ENCODE peak calls at places on chromosomes 4 and X, in nine cellular contexts. D is tibial nerve; X is CD8-positive, alpha-beta T cell; Y is uterus; J is H9; S is PC-3; Z is BE2C; Q is SK-N-SH; H is HepG2. U is an unnamed sample.
A peak's percentile ranks its signal among the peaks of the same experiment; 100 is the strongest.

GRCh38 chrX:23705235-23705634 is 37.8 kb downstream of the ACOT9 start:
- DNase-seq in S (no peak), Y (no peak), J (no peak), D (no peak), Z (no peak), Q (no peak), X (no peak), H (no peak), U (no peak)

GRCh38 chr4:78645853-78646757 is 94.5 kb downstream of the ANXA3 start:
- DNase-seq in X (no peak), D (peak; percentile 82), J (no peak), H (peak; percentile 36), S (peak; percentile 91), Y (peak; percentile 85), Q (no peak), Z (no peak), U (no peak)

GRCh38 chr4:41132055-41132683 is 82.2 kb downstream of the APBB2 start:
- DNase-seq in Z (no peak), S (no peak), D (no peak), X (no peak), Y (no peak), J (no peak), Q (no peak), H (peak; percentile 94), U (no peak)

GRCh38 chr4:85717847-85718246 is 242.9 kb downstream of the ARHGAP24 start:
- DNase-seq in J (no peak), Q (no peak), D (no peak), H (no peak), Z (no peak), X (no peak), Y (no peak), S (no peak), U (no peak)

GRCh38 chrX:15564981-15565579 is 35.7 kb downstream of the ACE2 start:
- DNase-seq in X (no peak), S (peak; percentile 87), D (peak; percentile 38), Y (peak; percentile 43), Q (peak; percentile 27), Z (peak; percentile 50), H (peak; percentile 20), J (peak; percentile 72), U (peak; percentile 81)

GRCh38 chr4:165324203-165324917 is 3.1 kb upstream of the MSMO1 start:
- DNase-seq in Y (no peak), H (no peak), J (no peak), X (no peak), Q (no peak), S (no peak), D (no peak), Z (no peak), U (no peak)

GRCh38 chr4:176404591-176404990 is 84.8 kb downstream of the SPCS3 start:
- DNase-seq in H (no peak), Q (no peak), J (no peak), X (no peak), S (peak; percentile 64), Z (no peak), D (no peak), Y (no peak), U (no peak)

GRCh38 chr4:92461732-92462131 is 158.0 kb downstream of the GRID2 start:
- DNase-seq in D (no peak), Y (no peak), Q (no peak), Z (no peak), J (no peak), H (no peak), X (no peak), S (no peak), U (no peak)

GRCh38 chrX:49029876-49030275 is 13.3 kb downstream of the TFE3 start:
- DNase-seq in S (peak; percentile 35), J (peak; percentile 88), Z (no peak), X (no peak), H (no peak), Q (no peak), Y (no peak), D (no peak), U (no peak)

GRCh38 chrX:131861088-131861787 is 161.9 kb upstream of the STK26 start:
- DNase-seq in Y (no peak), S (no peak), H (no peak), Z (no peak), D (no peak), J (no peak), Q (no peak), X (no peak), U (no peak)

GRCh38 chrX:2894885-2895292 is 34.2 kb downstream of the ARSD start:
- DNase-seq in H (peak; percentile 37), S (peak; percentile 7), Q (peak; percentile 72), J (no peak), X (no peak), Z (peak; percentile 74), Y (peak; percentile 74), D (no peak), U (peak; percentile 55)

GRCh38 chr4:16532240-16532990 is 306.1 kb upstream of the TAPT1 start:
- DNase-seq in Y (peak; percentile 65), D (peak; percentile 57), Z (no peak), S (peak; percentile 47), H (no peak), Q (no peak), J (no peak), X (no peak), U (no peak)

GRCh38 chr4:118738090-118738489 is 52.9 kb downstream of the METTL14 start:
- DNase-seq in J (no peak), Y (no peak), Q (no peak), X (no peak), S (no peak), Z (no peak), H (no peak), D (no peak), U (no peak)

GRCh38 chr4:183478123-183478522 is 26.7 kb upstream of the ING2 start:
- DNase-seq in Q (no peak), D (no peak), X (no peak), H (no peak), Z (no peak), Y (no peak), J (no peak), S (no peak), U (no peak)

GRCh38 chr4:48906283-48907173 is at the start of gene OCIAD2:
- DNase-seq in X (peak; percentile 70), H (no peak), D (no peak), Q (peak; percentile 89), S (peak; percentile 66), Y (peak; percentile 49), J (peak; percentile 92), Z (peak; percentile 66), U (peak; percentile 52)

GRCh38 chr4:48904101-48904500 is 2.5 kb downstream of the OCIAD2 start:
- DNase-seq in Y (no peak), D (no peak), H (no peak), Q (no peak), J (no peak), X (no peak), S (no peak), Z (no peak), U (no peak)

GRCh38 chr4:48907706-48908477 is 1.3 kb upstream of the OCIAD2 start:
- DNase-seq in J (no peak), X (no peak), D (no peak), S (peak; percentile 35), H (no peak), Z (no peak), Q (no peak), Y (no peak), U (no peak)

GRCh38 chr4:48904541-48905142 is 1.9 kb downstream of the OCIAD2 start:
- DNase-seq in Q (no peak), D (no peak), J (no peak), H (no peak), X (no peak), Z (no peak), Y (no peak), S (no peak), U (no peak)

GRCh38 chr4:48905363-48906015 is 1.1 kb downstream of the OCIAD2 start:
- DNase-seq in Y (no peak), Q (peak; percentile 43), D (no peak), Z (no peak), S (peak; percentile 59), X (no peak), H (peak; percentile 25), J (no peak), U (no peak)
- TF ChIP-seq CTCF in Y (no peak), Q (peak; percentile 48), D (no peak), Z (peak; percentile 17), S (peak; percentile 37), X (no peak), H (no peak), J (peak; percentile 43), U (peak; percentile 17)

GRCh38 chrX:113384628-113385027 is 544.0 kb upstream of the AMOT start:
- DNase-seq in Q (no peak), S (peak; percentile 32), Z (no peak), D (peak; percentile 53), Y (no peak), H (no peak), X (no peak), J (no peak), U (no peak)

GRCh38 chrX:113391875-113392274 is 551.2 kb upstream of the AMOT start:
- DNase-seq in Y (no peak), Q (no peak), H (no peak), S (no peak), Z (no peak), D (no peak), J (no peak), X (no peak), U (no peak)

GRCh38 chrX:113392355-113392754 is 551.7 kb upstream of the AMOT start:
- DNase-seq in J (no peak), Y (no peak), X (no peak), D (no peak), H (no peak), S (no peak), Z (no peak), Q (no peak), U (no peak)

GRCh38 chrX:113390531-113390930 is 549.9 kb upstream of the AMOT start:
- DNase-seq in J (no peak), D (no peak), Q (no peak), Z (no peak), S (peak; percentile 15), X (no peak), Y (no peak), H (no peak), U (no peak)

DNA sequence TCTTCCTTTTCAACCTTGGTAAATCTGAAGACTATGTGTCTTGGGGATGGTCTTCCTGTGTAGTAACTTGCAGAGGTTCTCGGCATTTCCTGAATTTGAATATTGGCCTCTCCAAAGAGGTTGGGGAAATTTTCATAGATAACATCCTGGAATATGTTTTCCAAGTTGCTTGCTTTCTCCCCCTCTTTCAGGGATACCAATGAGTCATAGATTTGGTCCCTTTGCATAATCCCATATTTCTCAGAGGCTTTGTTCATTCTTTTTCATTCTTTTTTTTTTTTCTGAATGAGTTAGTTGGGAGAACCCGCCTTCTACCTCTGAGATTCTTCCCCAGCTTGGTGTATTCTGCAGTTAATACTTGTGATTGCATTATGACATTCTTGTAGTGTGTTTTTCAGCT is 549.2 kb upstream of the AMOT start:
- DNase-seq in S (no peak), H (no peak), J (no peak), X (no peak), Z (no peak), D (no peak), Y (no peak), Q (no peak), U (peak; percentile 51)
- H3K27me3 ChIP-seq in S (no peaks in the 10 kb centered on the region), H (no peaks in the 10 kb centered on the region), J (no peaks in the 10 kb centered on the region), X (no peaks in the 10 kb centered on the region), Z (no peaks in the 10 kb centered on the region), D (peaks cover 20% of the 10 kb centered on the region), Y (peaks cover 6% of the 10 kb centered on the region), Q (no peaks in the 10 kb centered on the region), U (no peaks in the 10 kb centered on the region)

GRCh38 chr4:340011-340410 is 2.4 kb downstream of the ZNF141 start:
- DNase-seq in Z (no peak), D (no peak), H (no peak), Q (no peak), S (no peak), Y (no peak), X (no peak), J (no peak), U (no peak)
- TF ChIP-seq CTCF in Z (peak; percentile 22), D (no peak), H (no peak), Q (peak; percentile 31), S (no peak), Y (no peak), X (no peak), J (peak; percentile 55), U (peak; percentile 13)

GRCh38 chrX:137423241-137423640 is 142.7 kb upstream of the ZIC3 start:
- DNase-seq in Q (no peak), Z (no peak), J (no peak), H (no peak), Y (no peak), D (no peak), S (no peak), X (no peak), U (no peak)
- H3K27me3 ChIP-seq in Q (peaks cover 29% of the 10 kb centered on the region), Z (peaks cover 23% of the 10 kb centered on the region), J (peaks cover 32% of the 10 kb centered on the region), H (peaks cover 4% of the 10 kb centered on the region), Y (peaks cover 66% of the 10 kb centered on the region), D (peaks cover 73% of the 10 kb centered on the region), S (peaks cover 51% of the 10 kb centered on the region), X (peaks cover 25% of the 10 kb centered on the region), U (peaks cover 48% of the 10 kb centered on the region)

U was measured in cardiac muscle cell.